ENCODE peak calls at places on chromosomes 16 and 17, in six cellular contexts. One of them, this sample, is unnamed.

GRCh38 chr17:79086609-79087427 is 12.2 kb downstream of the ENGASE start:
- DNase-seq in activated T-cell treated with anti-CD3 and anti-CD28 coated beads, Interleukin-2, amount 50 U/mL, for 48 hours: no peak
- DNase-seq in mucosa of gallbladder: no peak
- DNase-seq in activated T-helper 1 cell treated with anti-CD3 and anti-CD28 coated beads, Interleukin-2, amount 50 U/mL, for 16 hours: no peak
- DNase-seq in T47D: no peak
- DNase-seq in HTR-8/SVneo: no peak
- DNase-seq in this sample: no peak

GRCh38 chr17:61248399-61248798 is 151.2 kb upstream of the TBX2 start:
- DNase-seq in activated T-cell treated with anti-CD3 and anti-CD28 coated beads, Interleukin-2, amount 50 U/mL, for 48 hours: no peak
- DNase-seq in mucosa of gallbladder: peak
- DNase-seq in activated T-helper 1 cell treated with anti-CD3 and anti-CD28 coated beads, Interleukin-2, amount 50 U/mL, for 16 hours: no peak
- DNase-seq in T47D: no peak
- DNase-seq in HTR-8/SVneo: no peak
- DNase-seq in this sample: no peak

GRCh38 chr17:67157732-67158639 is 87.0 kb downstream of the HELZ start:
- DNase-seq in activated T-cell treated with anti-CD3 and anti-CD28 coated beads, Interleukin-2, amount 50 U/mL, for 48 hours: no peak
- DNase-seq in mucosa of gallbladder: no peak
- DNase-seq in activated T-helper 1 cell treated with anti-CD3 and anti-CD28 coated beads, Interleukin-2, amount 50 U/mL, for 16 hours: no peak
- DNase-seq in T47D: peak
- DNase-seq in HTR-8/SVneo: peak
- DNase-seq in this sample: peak

GRCh38 chr17:17387461-17388362 is 84.5 kb downstream of the NT5M start:
- DNase-seq in activated T-cell treated with anti-CD3 and anti-CD28 coated beads, Interleukin-2, amount 50 U/mL, for 48 hours: no peak
- DNase-seq in mucosa of gallbladder: peak
- DNase-seq in activated T-helper 1 cell treated with anti-CD3 and anti-CD28 coated beads, Interleukin-2, amount 50 U/mL, for 16 hours: no peak
- DNase-seq in T47D: peak
- DNase-seq in HTR-8/SVneo: no peak
- DNase-seq in this sample: no peak

GRCh38 chr17:1629647-1630310 is 1.1 kb upstream of the SLC43A2 start:
- DNase-seq in activated T-cell treated with anti-CD3 and anti-CD28 coated beads, Interleukin-2, amount 50 U/mL, for 48 hours: peak
- DNase-seq in mucosa of gallbladder: peak
- DNase-seq in activated T-helper 1 cell treated with anti-CD3 and anti-CD28 coated beads, Interleukin-2, amount 50 U/mL, for 16 hours: peak
- DNase-seq in T47D: peak
- DNase-seq in HTR-8/SVneo: peak
- DNase-seq in this sample: peak

GRCh38 chr17:78828470-78829185 is 12.0 kb downstream of the USP36 start:
- DNase-seq in activated T-cell treated with anti-CD3 and anti-CD28 coated beads, Interleukin-2, amount 50 U/mL, for 48 hours: no peak
- DNase-seq in mucosa of gallbladder: no peak
- DNase-seq in activated T-helper 1 cell treated with anti-CD3 and anti-CD28 coated beads, Interleukin-2, amount 50 U/mL, for 16 hours: no peak
- DNase-seq in T47D: peak
- DNase-seq in HTR-8/SVneo: peak
- DNase-seq in this sample: peak

GRCh38 chr17:61247438-61247837 is 152.2 kb upstream of the TBX2 start:
- DNase-seq in activated T-cell treated with anti-CD3 and anti-CD28 coated beads, Interleukin-2, amount 50 U/mL, for 48 hours: no peak
- DNase-seq in mucosa of gallbladder: no peak
- DNase-seq in activated T-helper 1 cell treated with anti-CD3 and anti-CD28 coated beads, Interleukin-2, amount 50 U/mL, for 16 hours: no peak
- DNase-seq in T47D: no peak
- DNase-seq in HTR-8/SVneo: no peak
- DNase-seq in this sample: no peak

GRCh38 chr16:25916091-25916490 is 224.3 kb downstream of the HS3ST4 start:
- DNase-seq in activated T-cell treated with anti-CD3 and anti-CD28 coated beads, Interleukin-2, amount 50 U/mL, for 48 hours: no peak
- DNase-seq in mucosa of gallbladder: no peak
- DNase-seq in activated T-helper 1 cell treated with anti-CD3 and anti-CD28 coated beads, Interleukin-2, amount 50 U/mL, for 16 hours: no peak
- DNase-seq in T47D: no peak
- DNase-seq in HTR-8/SVneo: no peak
- DNase-seq in this sample: no peak

GRCh38 chr16:2749936-2750335 is 2.5 kb upstream of the SRRM2 start:
- DNase-seq in activated T-cell treated with anti-CD3 and anti-CD28 coated beads, Interleukin-2, amount 50 U/mL, for 48 hours: no peak
- DNase-seq in mucosa of gallbladder: no peak
- DNase-seq in activated T-helper 1 cell treated with anti-CD3 and anti-CD28 coated beads, Interleukin-2, amount 50 U/mL, for 16 hours: no peak
- DNase-seq in T47D: no peak
- DNase-seq in HTR-8/SVneo: no peak
- DNase-seq in this sample: no peak

GRCh38 chr16:86707171-86707570 is 128.8 kb downstream of the FOXL1 start:
- DNase-seq in activated T-cell treated with anti-CD3 and anti-CD28 coated beads, Interleukin-2, amount 50 U/mL, for 48 hours: no peak
- DNase-seq in mucosa of gallbladder: no peak
- DNase-seq in activated T-helper 1 cell treated with anti-CD3 and anti-CD28 coated beads, Interleukin-2, amount 50 U/mL, for 16 hours: no peak
- DNase-seq in T47D: no peak
- DNase-seq in HTR-8/SVneo: no peak
- DNase-seq in this sample: no peak

GRCh38 chr17:2709173-2709661 is 2.3 kb downstream of the CLUH start:
- DNase-seq in activated T-cell treated with anti-CD3 and anti-CD28 coated beads, Interleukin-2, amount 50 U/mL, for 48 hours: no peak
- DNase-seq in mucosa of gallbladder: peak
- DNase-seq in activated T-helper 1 cell treated with anti-CD3 and anti-CD28 coated beads, Interleukin-2, amount 50 U/mL, for 16 hours: no peak
- DNase-seq in T47D: peak
- DNase-seq in HTR-8/SVneo: no peak
- DNase-seq in this sample: peak

GRCh38 chr17:1186214-1186820 is 6.5 kb upstream of the ABR start:
- DNase-seq in activated T-cell treated with anti-CD3 and anti-CD28 coated beads, Interleukin-2, amount 50 U/mL, for 48 hours: no peak
- DNase-seq in mucosa of gallbladder: no peak
- DNase-seq in activated T-helper 1 cell treated with anti-CD3 and anti-CD28 coated beads, Interleukin-2, amount 50 U/mL, for 16 hours: no peak
- DNase-seq in T47D: no peak
- DNase-seq in HTR-8/SVneo: no peak
- DNase-seq in this sample: peak

GRCh38 chr16:74455213-74455612 is 33.9 kb upstream of the CLEC18B start:
- DNase-seq in activated T-cell treated with anti-CD3 and anti-CD28 coated beads, Interleukin-2, amount 50 U/mL, for 48 hours: no peak
- DNase-seq in mucosa of gallbladder: no peak
- DNase-seq in activated T-helper 1 cell treated with anti-CD3 and anti-CD28 coated beads, Interleukin-2, amount 50 U/mL, for 16 hours: no peak
- DNase-seq in T47D: no peak
- DNase-seq in HTR-8/SVneo: no peak
- DNase-seq in this sample: no peak

This sample was measured in NCI-H226.